ENCODE peak calls at places on chromosomes 5 and 9, in six cellular contexts. B, T, K, C, F and W are unnamed samples.

GRCh38 chr5:130110333-130110732 is 206.1 kb downstream of the CHSY3 start:
- DNase-seq in B (no peak), F (no peak), C (no peak), K (no peak), T (no peak), W (no peak)

GRCh38 chr9:23496827-23497226 is 329.2 kb downstream of the ELAVL2 start:
- DNase-seq in C (no peak), K (no peak), F (no peak), B (no peak), T (no peak), W (no peak)

GRCh38 chr5:150640311-150641005 is at the start of gene SYNPO:
- DNase-seq in F (no peak), T (no peak), B (peak; percentile 25), C (no peak), K (peak; percentile 63), W (no peak)

GRCh38 chr5:118883396-118883795 is 105.0 kb downstream of the DTWD2 start:
- DNase-seq in F (no peak), B (no peak), T (no peak), K (no peak), C (peak; percentile 5), W (no peak)

GRCh38 chr5:13359326-13359725 is 585.2 kb downstream of the DNAH5 start:
- DNase-seq in B (no peak), K (no peak), F (no peak), T (no peak), C (no peak), W (no peak)

GRCh38 chr5:16934123-16934522 is 2.0 kb downstream of the MYO10 start:
- DNase-seq in B (peak; percentile 25), C (no peak), K (peak; percentile 80), F (peak; percentile 94), T (no peak), W (peak; percentile 37)

GRCh38 chr9:22136446-22137140 is 127.5 kb upstream of the CDKN2B start:
- DNase-seq in B (no peak), C (no peak), T (no peak), F (no peak), K (no peak), W (no peak)

GRCh38 chr5:179974281-179974945 is 66.7 kb upstream of the TBC1D9B start:
- DNase-seq in C (no peak), T (no peak), F (no peak), K (no peak), B (no peak), W (no peak)

GRCh38 chr9:19156805-19157204 is 29.5 kb upstream of the PLIN2 start:
- DNase-seq in F (no peak), B (no peak), C (no peak), K (no peak), T (no peak), W (no peak)

GRCh38 chr9:115373710-115374045 is 255.7 kb upstream of the TNC start:
- DNase-seq in B (no peak), F (no peak), K (no peak), T (no peak), C (no peak), W (no peak)

GRCh38 chr5:5025774-5026406 is 114.2 kb upstream of the ADAMTS16 start:
- DNase-seq in K (no peak), C (no peak), B (peak; percentile 38), T (no peak), F (no peak), W (no peak)

GRCh38 chr5:138065102-138065501 is 18.7 kb upstream of the WNT8A start:
- DNase-seq in F (peak; percentile 79), K (no peak), T (no peak), B (no peak), C (no peak), W (no peak)

GRCh38 chr5:11182441-11183080 is 421.5 kb upstream of the DAP start:
- DNase-seq in C (no peak), T (no peak), K (peak; percentile 28), B (peak; percentile 23), F (no peak), W (no peak)

GRCh38 chr9:112375361-112375760 is 4.5 kb upstream of the HSDL2 start:
- DNase-seq in C (no peak), K (no peak), T (no peak), F (no peak), B (no peak), W (no peak)
- TF ChIP-seq POLR2AphosphoS5 in C (no peak), K (no peak), T (no peak), F (no peak), B (no peak), W (no peak)

DNA sequence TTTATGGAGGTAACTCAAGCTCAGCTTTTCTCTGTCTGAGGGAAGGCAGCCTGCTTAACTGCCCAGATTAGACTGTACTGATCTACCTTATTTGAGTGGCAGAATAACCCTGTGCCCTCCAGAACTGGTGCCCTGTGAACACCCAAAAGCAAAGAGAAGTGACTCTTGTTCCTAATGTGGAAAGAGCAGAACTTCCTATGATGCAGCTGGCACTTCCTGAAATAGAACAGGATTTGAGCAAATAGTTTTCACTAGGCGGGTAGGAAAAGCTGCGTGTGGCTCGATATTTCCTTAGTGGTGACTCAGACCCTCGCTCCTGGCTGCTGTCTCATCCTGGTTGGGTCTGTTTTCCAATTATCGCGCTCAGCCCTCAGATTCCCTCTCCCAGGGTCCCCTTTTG is 89.9 kb downstream of the SH3TC2 start:
- DNase-seq in K (no peak), T (no peak), C (no peak), B (peak; percentile 13), F (no peak), W (no peak)
- TF ChIP-seq POLR2A in K (no peak), T (no peak), C (no peak), B (no peak), F (no peak), W (no peak)

GRCh38 chr5:74394924-74395880 is 245.3 kb downstream of the ENC1 start:
- DNase-seq in K (no peak), B (peak; percentile 60), T (no peak), C (no peak), F (peak; percentile 66), W (no peak)
- TF ChIP-seq TAF1 in K (no peak), B (peak; percentile 6), T (no peak), C (no peak), F (no peak), W (no peak)

DNA sequence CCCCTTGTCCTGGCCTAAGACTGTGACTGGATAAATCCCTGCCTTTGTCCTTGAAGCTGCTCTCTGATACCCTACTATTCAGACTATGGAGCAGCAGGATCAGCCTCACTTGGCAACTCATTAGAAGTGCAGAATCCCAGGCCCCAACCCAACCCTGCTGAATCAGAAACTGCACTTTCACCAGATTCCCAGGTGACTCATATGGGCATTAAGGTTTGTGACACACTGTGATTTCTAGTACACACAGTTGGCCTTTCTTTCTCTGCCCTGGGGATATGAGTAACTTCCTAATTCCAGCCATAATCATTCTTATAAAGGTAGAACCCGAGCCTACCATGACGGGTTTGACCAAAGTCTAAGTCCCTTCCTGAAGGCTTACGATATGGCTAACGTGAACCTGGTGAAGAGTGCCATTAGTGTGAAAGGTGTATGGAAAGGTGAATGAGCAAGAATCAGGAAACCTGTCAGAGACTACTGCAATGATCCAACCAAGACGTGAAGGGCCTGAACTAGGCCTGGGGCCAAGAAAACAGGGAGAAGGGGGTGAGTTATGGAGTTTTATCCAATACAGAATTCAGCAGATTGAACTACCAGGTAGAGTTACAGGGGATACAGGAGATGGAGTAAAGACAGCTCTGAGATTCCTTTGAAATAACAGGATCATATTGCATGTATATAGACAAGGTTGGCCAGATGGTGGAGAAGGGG is 533.0 kb downstream of the BNC2 start:
- DNase-seq in C (no peak), K (no peak), B (no peak), F (no peak), T (no peak), W (no peak)
- TF ChIP-seq POLR2AphosphoS5 in C (no peak), K (no peak), B (no peak), F (no peak), T (no peak), W (no peak)

GRCh38 chr9:79769476-79770275 is 197.9 kb downstream of the TLE4 start:
- DNase-seq in C (no peak), K (no peak), B (no peak), T (no peak), F (no peak), W (no peak)

GRCh38 chr9:79765466-79765865 is 193.7 kb downstream of the TLE4 start:
- DNase-seq in B (no peak), C (no peak), T (no peak), F (no peak), K (no peak), W (no peak)

GRCh38 chr9:79764377-79764776 is 192.6 kb downstream of the TLE4 start:
- DNase-seq in C (no peak), B (no peak), K (no peak), T (no peak), F (no peak), W (no peak)

GRCh38 chr9:79766091-79766490 is 194.3 kb downstream of the TLE4 start:
- DNase-seq in K (no peak), F (no peak), T (no peak), C (no peak), B (no peak), W (no peak)

GRCh38 chr9:79768199-79768598 is 196.4 kb downstream of the TLE4 start:
- DNase-seq in F (no peak), B (no peak), T (no peak), K (no peak), C (no peak), W (no peak)
- TF ChIP-seq POLR2A in F (no peak), B (no peak), T (no peak), K (no peak), C (no peak), W (no peak)

GRCh38 chr9:108980893-108981292 is 32.4 kb downstream of the CTNNAL1 start:
- DNase-seq in C (no peak), K (no peak), F (no peak), B (no peak), T (no peak), W (no peak)

GRCh38 chr9:108978121-108978694 is 35.1 kb downstream of the CTNNAL1 start:
- DNase-seq in K (no peak), B (no peak), F (no peak), C (no peak), T (no peak), W (no peak)

GRCh38 chr9:108983885-108984284 is 29.4 kb downstream of the CTNNAL1 start:
- DNase-seq in C (no peak), F (no peak), B (no peak), K (no peak), T (no peak), W (no peak)
- TF ChIP-seq TAF1 in C (no peak), F (no peak), B (no peak), K (no peak), T (no peak), W (no peak)

GRCh38 chr5:115626444-115626823 is 598 bp upstream of the TMED7 start:
- DNase-seq in K (peak; percentile 21), C (no peak), B (no peak), T (no peak), F (no peak), W (no peak)
- TF ChIP-seq POLR2AphosphoS5 in K (no peak), C (no peak), B (no peak), T (no peak), F (no peak), W (no peak)